ENCODE peak calls at places on chromosomes 16 and 17, in five cellular contexts. One of them, this sample, is unnamed.

GRCh38 chr17:79036609-79037008 is 12.6 kb downstream of the C1QTNF1 start:
- DNase-seq in uterus: peak; percentile 8
- DNase-seq in foreskin fibroblast: peak; percentile 94
- DNase-seq in neuronal stem cell: no peak
- DNase-seq in breast epithelium: no peak
- DNase-seq in this sample: peak; percentile 42

GRCh38 chr17:58330997-58331814 is 2.6 kb upstream of the TSPOAP1 start:
- DNase-seq in foreskin fibroblast: no peak
- DNase-seq in uterus: no peak
- DNase-seq in breast epithelium: no peak
- DNase-seq in neuronal stem cell: no peak
- DNase-seq in this sample: no peak

GRCh38 chr17:80743181-80743771 is 198.6 kb downstream of the RPTOR start:
- DNase-seq in neuronal stem cell: no peak
- DNase-seq in foreskin fibroblast: no peak
- DNase-seq in breast epithelium: no peak
- DNase-seq in uterus: no peak
- DNase-seq in this sample: no peak

GRCh38 chr17:70144260-70144846 is 25.0 kb upstream of the KCNJ2 start:
- DNase-seq in neuronal stem cell: peak; percentile 9
- DNase-seq in breast epithelium: no peak
- DNase-seq in foreskin fibroblast: peak; percentile 69
- DNase-seq in uterus: no peak
- DNase-seq in this sample: peak; percentile 45

GRCh38 chr17:36601303-36602029 is at the start of gene MRM1:
- DNase-seq in breast epithelium: peak; percentile 83
- DNase-seq in neuronal stem cell: peak; percentile 90
- DNase-seq in foreskin fibroblast: peak; percentile 98
- DNase-seq in uterus: peak; percentile 92
- DNase-seq in this sample: peak; percentile 92

GRCh38 chr16:531494-532125 is 4.1 kb downstream of the CAPN15 start:
- DNase-seq in foreskin fibroblast: no peak
- DNase-seq in neuronal stem cell: no peak
- DNase-seq in breast epithelium: no peak
- DNase-seq in uterus: no peak
- DNase-seq in this sample: no peak

GRCh38 chr16:67206838-67207115 is 7.8 kb downstream of the ELMO3 start:
- DNase-seq in foreskin fibroblast: peak; percentile 59
- DNase-seq in neuronal stem cell: peak; percentile 32
- DNase-seq in uterus: no peak
- DNase-seq in breast epithelium: no peak
- DNase-seq in this sample: no peak

GRCh38 chr17:44223574-44224046 is 4.1 kb upstream of the UBTF start:
- DNase-seq in foreskin fibroblast: peak; percentile 94
- DNase-seq in breast epithelium: no peak
- DNase-seq in neuronal stem cell: no peak
- DNase-seq in uterus: no peak
- DNase-seq in this sample: no peak

GRCh38 chr16:20904507-20905079 is 4.0 kb downstream of the LYRM1 start:
- DNase-seq in breast epithelium: no peak
- DNase-seq in foreskin fibroblast: peak; percentile 69
- DNase-seq in neuronal stem cell: no peak
- DNase-seq in uterus: no peak
- DNase-seq in this sample: peak; percentile 30

GRCh38 chr16:68445458-68445857 is 2.9 kb downstream of the SMPD3 start:
- DNase-seq in neuronal stem cell: peak; percentile 73
- DNase-seq in uterus: no peak
- DNase-seq in breast epithelium: no peak
- DNase-seq in foreskin fibroblast: peak; percentile 25
- DNase-seq in this sample: no peak

GRCh38 chr16:24822974-24823373 is 22.8 kb upstream of the SLC5A11 start:
- DNase-seq in neuronal stem cell: no peak
- DNase-seq in uterus: no peak
- DNase-seq in breast epithelium: no peak
- DNase-seq in foreskin fibroblast: no peak
- DNase-seq in this sample: no peak

GRCh38 chr17:71084219-71084618 is 914.9 kb downstream of the KCNJ2 start:
- DNase-seq in foreskin fibroblast: peak; percentile 48
- DNase-seq in neuronal stem cell: peak; percentile 30
- DNase-seq in breast epithelium: no peak
- DNase-seq in uterus: no peak
- DNase-seq in this sample: peak; percentile 28

GRCh38 chr16:15701975-15702970 is 52.2 kb downstream of the NDE1 start:
- DNase-seq in breast epithelium: no peak
- DNase-seq in foreskin fibroblast: peak; percentile 55
- DNase-seq in uterus: no peak
- DNase-seq in neuronal stem cell: no peak
- DNase-seq in this sample: no peak

GRCh38 chr17:7846765-7847661 is 7.9 kb upstream of the TMEM88 start:
- DNase-seq in uterus: peak; percentile 18
- DNase-seq in breast epithelium: no peak
- DNase-seq in foreskin fibroblast: no peak
- DNase-seq in neuronal stem cell: no peak
- DNase-seq in this sample: no peak

GRCh38 chr16:2147378-2147777 is 1.0 kb upstream of the RAB26 start:
- DNase-seq in neuronal stem cell: no peak
- DNase-seq in foreskin fibroblast: no peak
- DNase-seq in uterus: no peak
- DNase-seq in breast epithelium: no peak
- DNase-seq in this sample: no peak

GRCh38 chr17:78735832-78736525 is 46.1 kb downstream of the CYTH1 start:
- DNase-seq in foreskin fibroblast: no peak
- DNase-seq in uterus: no peak
- DNase-seq in neuronal stem cell: no peak
- DNase-seq in breast epithelium: no peak
- DNase-seq in this sample: peak; percentile 85

GRCh38 chr17:80937501-80938356 is 53.9 kb upstream of the CHMP6 start:
- DNase-seq in uterus: peak; percentile 12
- DNase-seq in neuronal stem cell: no peak
- DNase-seq in breast epithelium: no peak
- DNase-seq in foreskin fibroblast: no peak
- DNase-seq in this sample: no peak

GRCh38 chr17:77237232-77238008 is 96.7 kb downstream of the SEC14L1 start:
- DNase-seq in uterus: no peak
- DNase-seq in foreskin fibroblast: no peak
- DNase-seq in neuronal stem cell: no peak
- DNase-seq in breast epithelium: no peak
- DNase-seq in this sample: no peak

GRCh38 chr16:11232852-11233726 is 22.9 kb downstream of the SOCS1 start:
- DNase-seq in neuronal stem cell: no peak
- DNase-seq in uterus: no peak
- DNase-seq in breast epithelium: peak; percentile 48
- DNase-seq in foreskin fibroblast: no peak
- DNase-seq in this sample: no peak

GRCh38 chr17:81169870-81170309 is 3.9 kb upstream of the AATK start:
- DNase-seq in foreskin fibroblast: no peak
- DNase-seq in neuronal stem cell: no peak
- DNase-seq in breast epithelium: no peak
- DNase-seq in uterus: no peak
- DNase-seq in this sample: no peak

GRCh38 chr16:74503412-74503811 is 82.1 kb upstream of the CLEC18B start:
- DNase-seq in uterus: no peak
- DNase-seq in foreskin fibroblast: no peak
- DNase-seq in neuronal stem cell: no peak
- DNase-seq in breast epithelium: no peak
- DNase-seq in this sample: no peak

GRCh38 chr17:81480140-81480917 is 32.3 kb downstream of the ACTG1 start:
- DNase-seq in breast epithelium: no peak
- DNase-seq in uterus: no peak
- DNase-seq in neuronal stem cell: no peak
- DNase-seq in foreskin fibroblast: peak; percentile 61
- DNase-seq in this sample: no peak

GRCh38 chr17:27489045-27489715 is 32.9 kb downstream of the KSR1 start:
- DNase-seq in uterus: peak; percentile 61
- DNase-seq in foreskin fibroblast: peak; percentile 54
- DNase-seq in breast epithelium: peak; percentile 64
- DNase-seq in neuronal stem cell: no peak
- DNase-seq in this sample: peak; percentile 52

GRCh38 chr17:73722163-73722562 is 77.9 kb upstream of the SDK2 start:
- DNase-seq in neuronal stem cell: no peak
- DNase-seq in uterus: no peak
- DNase-seq in breast epithelium: no peak
- DNase-seq in foreskin fibroblast: no peak
- DNase-seq in this sample: no peak

GRCh38 chr17:31843382-31843780 is 15.7 kb downstream of the COPRS start:
- DNase-seq in foreskin fibroblast: peak; percentile 45
- DNase-seq in neuronal stem cell: no peak
- DNase-seq in breast epithelium: no peak
- DNase-seq in uterus: no peak
- DNase-seq in this sample: no peak

GRCh38 chr17:77810536-77810935 is 148.0 kb upstream of the TNRC6C start:
- DNase-seq in neuronal stem cell: no peak
- DNase-seq in uterus: peak; percentile 72
- DNase-seq in breast epithelium: peak; percentile 36
- DNase-seq in foreskin fibroblast: peak; percentile 87
- DNase-seq in this sample: no peak